ENCODE peak calls at places on chromosomes 16 and 17, in ten cellular contexts. Z is NCI-H1105; I is astrocyte of the cerebellum; E is progenitor cell of endocrine pancreas; M is activated CD4-positive, alpha-beta T cell treated with anti-CD3 and anti-CD28 coated beads for 24 hours; T is right lobe of liver; W is stimulated activated CD4-positive, alpha-beta T cell treated with anti-CD3 and anti-CD28 coated beads, Interleukin-12 subunit alpha, Interleukin-12 subunit beta, amount 100 ng/mL, for 4 hours; S is stimulated activated CD8-positive, alpha-beta memory T cell treated with anti-CD3 and anti-CD28 coated beads, Interleukin-15, amount 100 ng/mL, for 1 hour; H is activated CD8-positive, alpha-beta memory T cell treated with anti-CD3 and anti-CD28 coated beads, Interleukin-2, amount 50 U/mL, for 48 hours; G is breast epithelium. A is an unnamed sample.

GRCh38 chr16:19377864-19378263 is 39.8 kb upstream of the TMC5 start:
- DNase-seq in I (no peak), T (no peak), W (no peak), G (no peak), E (no peak), H (no peak), M (no peak), Z (no peak), S (no peak), A (no peak)

GRCh38 chr16:65909310-65910050 is 457.0 kb upstream of the CDH5 start:
- DNase-seq in S (no peak), W (no peak), Z (no peak), G (peak), E (no peak), H (no peak), T (peak), I (no peak), M (no peak), A (no peak)

GRCh38 chr17:16040710-16041251 is 41.2 kb downstream of the TTC19 start:
- DNase-seq in T (peak), G (peak), W (no peak), I (peak), Z (no peak), M (no peak), E (no peak), H (no peak), S (no peak), A (no peak)

GRCh38 chr16:85955566-85955965 is 56.6 kb downstream of the IRF8 start:
- DNase-seq in S (no peak), W (peak), M (no peak), E (no peak), T (no peak), I (no peak), G (no peak), H (no peak), Z (no peak), A (no peak)

GRCh38 chr17:16941072-16941641 is 30.8 kb downstream of the TNFRSF13B start:
- DNase-seq in M (no peak), T (no peak), I (no peak), S (no peak), H (peak), G (no peak), E (no peak), Z (no peak), W (no peak), A (peak)

GRCh38 chr17:50785942-50786570 is 18.7 kb upstream of the ANKRD40CL start:
- DNase-seq in H (no peak), G (peak), I (peak), M (no peak), Z (no peak), S (no peak), E (no peak), W (no peak), T (no peak), A (no peak)

GRCh38 chr17:8056232-8056975 is 17.5 kb downstream of the ALOX15B start:
- DNase-seq in H (no peak), W (no peak), G (no peak), S (no peak), Z (no peak), E (no peak), T (no peak), M (no peak), I (peak), A (no peak)

GRCh38 chr16:75073551-75074414 is 42.8 kb downstream of the LDHD start:
- DNase-seq in T (no peak), E (no peak), S (no peak), I (peak), G (no peak), Z (no peak), M (no peak), H (no peak), W (no peak), A (no peak)

GRCh38 chr16:67845291-67846062 is 1.3 kb upstream of the NUTF2 start:
- DNase-seq in H (no peak), Z (no peak), T (no peak), I (no peak), G (no peak), E (no peak), M (no peak), W (no peak), S (no peak), A (no peak)

GRCh38 chr17:55728833-55729232 is 6.2 kb upstream of the TMEM100 start:
- DNase-seq in T (no peak), S (no peak), H (no peak), I (no peak), G (no peak), M (no peak), E (no peak), Z (no peak), W (no peak), A (no peak)

A was measured in type B pancreatic cell.